ENCODE peak calls at places on chromosome 7, in six cellular contexts. One of them, this sample, is unnamed.

GRCh38 chr7:42494199-42494710 is 257.2 kb upstream of the GLI3 start:
- DNase-seq in cardiac muscle cell: no peak
- DNase-seq in hepatocyte: no peak
- DNase-seq in heart left ventricle: no peak
- DNase-seq in A549: no peak
- DNase-seq in transverse colon: no peak
- DNase-seq in this sample: no peak

GRCh38 chr7:89780291-89780690 is 374.0 kb upstream of the STEAP1 start:
- DNase-seq in cardiac muscle cell: no peak
- DNase-seq in hepatocyte: no peak
- DNase-seq in heart left ventricle: no peak
- DNase-seq in A549: no peak
- DNase-seq in transverse colon: no peak
- DNase-seq in this sample: no peak

GRCh38 chr7:111168182-111168581 is 77.3 kb downstream of the LRRN3 start:
- DNase-seq in cardiac muscle cell: no peak
- DNase-seq in hepatocyte: peak; percentile 36
- DNase-seq in heart left ventricle: no peak
- DNase-seq in A549: no peak
- DNase-seq in transverse colon: no peak
- DNase-seq in this sample: peak; percentile 32

GRCh38 chr7:7427363-7427762 is 108.3 kb downstream of the COL28A1 start:
- DNase-seq in cardiac muscle cell: no peak
- DNase-seq in hepatocyte: no peak
- DNase-seq in heart left ventricle: no peak
- DNase-seq in A549: no peak
- DNase-seq in transverse colon: no peak
- DNase-seq in this sample: no peak

GRCh38 chr7:14420768-14421167 is 431.3 kb upstream of the ETV1 start:
- DNase-seq in cardiac muscle cell: no peak
- DNase-seq in hepatocyte: no peak
- DNase-seq in heart left ventricle: no peak
- DNase-seq in A549: no peak
- DNase-seq in transverse colon: no peak
- DNase-seq in this sample: peak; percentile 8

GRCh38 chr7:101200862-101201599 is at the start of gene MOGAT3:
- DNase-seq in cardiac muscle cell: no peak
- DNase-seq in hepatocyte: peak; percentile 81
- DNase-seq in heart left ventricle: no peak
- DNase-seq in A549: no peak
- DNase-seq in transverse colon: peak; percentile 89
- DNase-seq in this sample: no peak

GRCh38 chr7:26172048-26172447 is 20.1 kb downstream of the NFE2L3 start:
- DNase-seq in cardiac muscle cell: no peak
- DNase-seq in hepatocyte: no peak
- DNase-seq in heart left ventricle: no peak
- DNase-seq in A549: no peak
- DNase-seq in transverse colon: no peak
- DNase-seq in this sample: no peak

GRCh38 chr7:150407588-150408392 is 28.7 kb downstream of the ZNF775 start:
- DNase-seq in cardiac muscle cell: no peak
- DNase-seq in hepatocyte: peak; percentile 6
- DNase-seq in heart left ventricle: peak; percentile 65
- DNase-seq in A549: no peak
- DNase-seq in transverse colon: peak; percentile 11
- DNase-seq in this sample: no peak

GRCh38 chr7:2288986-2289611 is 25.1 kb downstream of the SNX8 start:
- DNase-seq in cardiac muscle cell: no peak
- DNase-seq in hepatocyte: no peak
- DNase-seq in heart left ventricle: peak; percentile 29
- DNase-seq in A549: no peak
- DNase-seq in transverse colon: no peak
- DNase-seq in this sample: no peak

GRCh38 chr7:2521952-2522591 is 2.5 kb downstream of the LFNG start:
- DNase-seq in cardiac muscle cell: no peak
- DNase-seq in hepatocyte: no peak
- DNase-seq in heart left ventricle: peak; percentile 83
- DNase-seq in A549: peak; percentile 51
- DNase-seq in transverse colon: peak; percentile 72
- DNase-seq in this sample: no peak

GRCh38 chr7:96837583-96837982 is 127.9 kb upstream of the SEM1 start:
- DNase-seq in cardiac muscle cell: no peak
- DNase-seq in hepatocyte: no peak
- DNase-seq in heart left ventricle: no peak
- DNase-seq in A549: no peak
- DNase-seq in transverse colon: no peak
- DNase-seq in this sample: no peak

GRCh38 chr7:130276796-130277762 is 10.4 kb downstream of the CPA2 start:
- DNase-seq in cardiac muscle cell: no peak
- DNase-seq in hepatocyte: no peak
- DNase-seq in heart left ventricle: no peak
- DNase-seq in A549: no peak
- DNase-seq in transverse colon: no peak
- DNase-seq in this sample: no peak

GRCh38 chr7:9945882-9946281 is 1027.8 kb upstream of the PHF14 start:
- DNase-seq in cardiac muscle cell: no peak
- DNase-seq in hepatocyte: no peak
- DNase-seq in heart left ventricle: no peak
- DNase-seq in A549: no peak
- DNase-seq in transverse colon: no peak
- DNase-seq in this sample: no peak

GRCh38 chr7:19112290-19113000 is 5.0 kb downstream of the TWIST1 start:
- DNase-seq in cardiac muscle cell: peak; percentile 28
- DNase-seq in hepatocyte: no peak
- DNase-seq in heart left ventricle: no peak
- DNase-seq in A549: no peak
- DNase-seq in transverse colon: no peak
- DNase-seq in this sample: peak; percentile 72

GRCh38 chr7:141709749-141710148 is 1.6 kb downstream of the WEE2 start:
- DNase-seq in cardiac muscle cell: no peak
- DNase-seq in hepatocyte: no peak
- DNase-seq in heart left ventricle: no peak
- DNase-seq in A549: no peak
- DNase-seq in transverse colon: no peak
- DNase-seq in this sample: no peak

GRCh38 chr7:70630647-70631457 is 501.1 kb upstream of the GALNT17 start:
- DNase-seq in cardiac muscle cell: no peak
- DNase-seq in hepatocyte: peak; percentile 45
- DNase-seq in heart left ventricle: peak; percentile 64
- DNase-seq in A549: no peak
- DNase-seq in transverse colon: no peak
- DNase-seq in this sample: peak; percentile 54

GRCh38 chr7:102431617-102432298 is 1.6 kb upstream of the ORAI2 start:
- DNase-seq in cardiac muscle cell: peak; percentile 19
- DNase-seq in hepatocyte: peak; percentile 41
- DNase-seq in heart left ventricle: no peak
- DNase-seq in A549: peak; percentile 50
- DNase-seq in transverse colon: peak; percentile 66
- DNase-seq in this sample: no peak

GRCh38 chr7:16813232-16813616 is 8.4 kb upstream of the AGR2 start:
- DNase-seq in cardiac muscle cell: no peak
- DNase-seq in hepatocyte: no peak
- DNase-seq in heart left ventricle: no peak
- DNase-seq in A549: peak; percentile 37
- DNase-seq in transverse colon: no peak
- DNase-seq in this sample: no peak

GRCh38 chr7:127189074-127189473 is 63.7 kb downstream of the GRM8 start:
- DNase-seq in cardiac muscle cell: no peak
- DNase-seq in hepatocyte: no peak
- DNase-seq in heart left ventricle: no peak
- DNase-seq in A549: no peak
- DNase-seq in transverse colon: no peak
- DNase-seq in this sample: no peak

GRCh38 chr7:152054377-152055230 is 29.1 kb downstream of the GALNT11 start:
- DNase-seq in cardiac muscle cell: peak; percentile 18
- DNase-seq in hepatocyte: peak; percentile 31
- DNase-seq in heart left ventricle: no peak
- DNase-seq in A549: no peak
- DNase-seq in transverse colon: no peak
- DNase-seq in this sample: no peak

GRCh38 chr7:100483728-100484635 is at the start of gene NYAP1:
- DNase-seq in cardiac muscle cell: peak; percentile 75
- DNase-seq in hepatocyte: peak; percentile 84
- DNase-seq in heart left ventricle: peak; percentile 80
- DNase-seq in A549: peak; percentile 53
- DNase-seq in transverse colon: peak; percentile 72
- DNase-seq in this sample: peak; percentile 72

GRCh38 chr7:51246258-51247245 is 70.1 kb downstream of the COBL start:
- DNase-seq in cardiac muscle cell: no peak
- DNase-seq in hepatocyte: no peak
- DNase-seq in heart left ventricle: peak; percentile 82
- DNase-seq in A549: no peak
- DNase-seq in transverse colon: no peak
- DNase-seq in this sample: no peak

GRCh38 chr7:100400656-100401055 is 27.4 kb downstream of the PILRA start:
- DNase-seq in cardiac muscle cell: peak; percentile 52
- DNase-seq in hepatocyte: no peak
- DNase-seq in heart left ventricle: no peak
- DNase-seq in A549: peak; percentile 35
- DNase-seq in transverse colon: no peak
- DNase-seq in this sample: peak; percentile 50

GRCh38 chr7:26060713-26061339 is 91.2 kb upstream of the NFE2L3 start:
- DNase-seq in cardiac muscle cell: no peak
- DNase-seq in hepatocyte: no peak
- DNase-seq in heart left ventricle: no peak
- DNase-seq in A549: no peak
- DNase-seq in transverse colon: no peak
- DNase-seq in this sample: no peak

DNA sequence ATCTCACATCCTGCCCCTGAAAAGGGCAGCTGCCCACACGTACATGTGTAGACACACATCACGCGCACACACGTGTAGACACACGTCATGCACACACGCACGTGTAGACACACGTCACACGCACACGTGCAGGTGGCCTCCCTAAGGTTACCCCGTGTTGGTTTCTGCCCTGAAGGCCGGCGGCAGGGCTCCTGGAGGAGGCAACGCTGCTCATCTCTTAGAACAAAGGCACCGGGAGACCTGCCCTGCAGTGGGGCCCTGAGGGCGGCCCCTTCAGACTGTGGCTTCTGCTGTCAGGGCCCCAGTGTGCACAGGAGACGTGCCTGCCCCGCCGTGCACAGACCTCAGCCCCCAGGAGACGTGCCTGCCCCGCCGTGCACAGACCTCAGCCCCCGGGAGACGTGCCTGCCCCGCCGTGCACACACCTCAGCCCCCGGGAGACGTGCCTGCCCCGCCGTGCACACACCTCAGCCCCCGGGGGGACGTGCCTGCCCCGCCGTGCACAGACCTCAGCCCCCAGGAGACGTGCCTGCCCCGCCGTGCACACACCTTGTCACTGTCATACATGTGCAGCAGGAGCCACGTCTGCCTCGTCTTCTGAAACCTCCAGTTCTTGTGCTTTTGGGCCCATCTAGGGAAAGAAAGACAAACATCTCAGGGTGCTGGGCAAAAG is 17.1 kb downstream of the CYP2W1 start:
- DNase-seq in cardiac muscle cell: no peak
- DNase-seq in hepatocyte: no peak
- DNase-seq in heart left ventricle: no peak
- DNase-seq in A549: no peak
- DNase-seq in transverse colon: no peak
- DNase-seq in this sample: no peak
- H3K4me3 ChIP-seq in cardiac muscle cell: no peak overlapping the region
- H3K4me3 ChIP-seq in hepatocyte: no peak overlapping the region
- H3K4me3 ChIP-seq in heart left ventricle: no peak overlapping the region
- H3K4me3 ChIP-seq in A549: no peak overlapping the region
- H3K4me3 ChIP-seq in transverse colon: no peak overlapping the region
- H3K4me3 ChIP-seq in this sample: no peak overlapping the region

GRCh38 chr7:133977409-133978274 is 149.5 kb upstream of the LRGUK start:
- DNase-seq in cardiac muscle cell: no peak
- DNase-seq in hepatocyte: no peak
- DNase-seq in heart left ventricle: no peak
- DNase-seq in A549: peak; percentile 21
- DNase-seq in transverse colon: no peak
- DNase-seq in this sample: no peak
- TF ChIP-seq CTCF in cardiac muscle cell: no peak
- TF ChIP-seq CTCF in hepatocyte: no peak
- TF ChIP-seq CTCF in heart left ventricle: no peak
- TF ChIP-seq CTCF in A549: no peak
- TF ChIP-seq CTCF in transverse colon: no peak
- TF ChIP-seq CTCF in this sample: no peak

GRCh38 chr7:21429786-21430574 is 2.1 kb downstream of the SP4 start:
- DNase-seq in cardiac muscle cell: no peak
- DNase-seq in hepatocyte: no peak
- DNase-seq in heart left ventricle: no peak
- DNase-seq in A549: no peak
- DNase-seq in transverse colon: no peak
- DNase-seq in this sample: no peak
- H3K4me1 ChIP-seq in cardiac muscle cell: peaks cover 30% of the 10 kb centered on the region
- H3K4me1 ChIP-seq in hepatocyte: peaks cover 6% of the 10 kb centered on the region
- H3K4me1 ChIP-seq in heart left ventricle: peaks cover 4% of the 10 kb centered on the region
- H3K4me1 ChIP-seq in A549: peaks cover 6% of the 10 kb centered on the region
- H3K4me1 ChIP-seq in transverse colon: peaks cover 40% of the 10 kb centered on the region
- H3K4me1 ChIP-seq in this sample: peaks cover 4% of the 10 kb centered on the region

GRCh38 chr7:45028920-45029344 is 28.9 kb downstream of the CCM2 start:
- DNase-seq in cardiac muscle cell: no peak
- DNase-seq in hepatocyte: no peak
- DNase-seq in heart left ventricle: no peak
- DNase-seq in A549: no peak
- DNase-seq in transverse colon: no peak
- DNase-seq in this sample: no peak

GRCh38 chr7:45026984-45027773 is 27.2 kb downstream of the CCM2 start:
- DNase-seq in cardiac muscle cell: no peak
- DNase-seq in hepatocyte: no peak
- DNase-seq in heart left ventricle: no peak
- DNase-seq in A549: no peak
- DNase-seq in transverse colon: no peak
- DNase-seq in this sample: no peak

GRCh38 chr7:45027774-45028114 is 27.7 kb downstream of the CCM2 start:
- DNase-seq in cardiac muscle cell: no peak
- DNase-seq in hepatocyte: no peak
- DNase-seq in heart left ventricle: no peak
- DNase-seq in A549: no peak
- DNase-seq in transverse colon: no peak
- DNase-seq in this sample: no peak

GRCh38 chr7:45026013-45026412 is 26.0 kb downstream of the CCM2 start:
- DNase-seq in cardiac muscle cell: no peak
- DNase-seq in hepatocyte: no peak
- DNase-seq in heart left ventricle: no peak
- DNase-seq in A549: no peak
- DNase-seq in transverse colon: no peak
- DNase-seq in this sample: no peak

DNA sequence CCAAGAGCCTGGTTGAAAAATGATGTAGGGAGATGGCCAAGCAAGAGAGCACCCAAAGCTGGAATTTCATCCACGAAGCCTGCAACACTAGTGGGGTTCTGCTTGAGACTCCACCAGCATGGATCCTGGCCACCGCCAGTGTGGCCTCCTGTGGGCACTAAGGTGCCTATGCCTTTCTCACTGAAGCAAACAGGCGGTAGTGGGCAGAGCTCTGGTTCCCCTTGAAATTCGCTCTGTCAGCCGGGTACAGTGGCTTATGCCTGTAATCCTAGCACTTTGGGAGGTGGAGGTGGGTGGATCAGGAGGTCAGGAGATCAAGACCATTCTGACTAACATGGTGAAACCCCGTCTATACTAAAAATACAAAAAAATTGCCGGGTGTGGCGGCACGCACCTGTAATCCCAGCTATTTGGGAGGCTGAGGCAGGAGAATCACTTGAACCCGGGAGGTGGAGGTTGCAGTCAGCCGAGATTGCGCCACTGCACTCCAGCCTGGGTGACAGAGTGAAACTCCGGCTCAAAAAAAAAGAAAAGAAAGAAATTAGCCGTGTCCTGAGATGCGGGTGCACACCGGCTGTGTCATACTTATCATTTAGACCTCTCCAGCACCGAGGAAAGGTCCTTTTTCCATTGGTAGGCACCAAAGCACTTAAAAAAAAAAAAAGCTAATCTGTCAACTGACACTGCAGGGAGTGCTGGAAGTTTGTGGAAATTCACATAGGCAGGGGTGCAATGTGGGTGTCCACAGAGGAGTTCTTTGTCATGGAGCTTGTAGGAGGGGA is 28.3 kb downstream of the CCM2 start:
- DNase-seq in cardiac muscle cell: no peak
- DNase-seq in hepatocyte: no peak
- DNase-seq in heart left ventricle: no peak
- DNase-seq in A549: no peak
- DNase-seq in transverse colon: no peak
- DNase-seq in this sample: no peak
- H3K4me3 ChIP-seq in cardiac muscle cell: no peak overlapping the region
- H3K4me3 ChIP-seq in hepatocyte: no peak overlapping the region
- H3K4me3 ChIP-seq in heart left ventricle: no peak overlapping the region
- H3K4me3 ChIP-seq in A549: no peak overlapping the region
- H3K4me3 ChIP-seq in transverse colon: peak overlapping the region; percentile 9
- H3K4me3 ChIP-seq in this sample: no peak overlapping the region